ENCODE peak calls at places on chromosomes 11 and 22, in eight cellular contexts. I is breast epithelium; F is CD8-positive, alpha-beta memory T cell; X is AG04450; V is adrenal gland; W is mesenchymal stem cell; C is fibroblast of lung; B is spleen. K is an unnamed sample.

GRCh38 chr22:24134090-24134846 is 47.0 kb upstream of the SUSD2 start:
- DNase-seq in F (peak), V (no peak), C (peak), W (no peak), X (no peak), B (peak), I (no peak), K (peak)

GRCh38 chr22:23837911-23838685 is 708 bp downstream of the DERL3 start:
- DNase-seq in C (no peak), V (no peak), B (peak), F (no peak), X (no peak), W (no peak), I (no peak), K (no peak)

GRCh38 chr22:24066872-24067271 is 55.8 kb downstream of the CABIN1 start:
- DNase-seq in C (no peak), I (no peak), W (no peak), B (no peak), V (no peak), X (no peak), F (no peak), K (no peak)

GRCh38 chr11:27509953-27510352 is 3.4 kb upstream of the LIN7C start:
- DNase-seq in V (no peak), X (no peak), B (no peak), I (no peak), C (no peak), F (no peak), W (no peak), K (no peak)

GRCh38 chr11:73597340-73597955 is 464 bp downstream of the FAM168A start:
- DNase-seq in B (no peak), X (no peak), V (no peak), W (peak), C (no peak), F (no peak), I (no peak), K (no peak)

GRCh38 chr22:45554040-45554406 is 51.3 kb downstream of the FBLN1 start:
- DNase-seq in C (no peak), F (no peak), X (no peak), B (no peak), V (no peak), I (no peak), W (no peak), K (no peak)

GRCh38 chr11:11946180-11946579 is 62.2 kb downstream of the DKK3 start:
- DNase-seq in C (no peak), B (no peak), I (no peak), V (no peak), F (no peak), W (no peak), X (no peak), K (no peak)

GRCh38 chr22:24322522-24322921 is 51.9 kb downstream of the SPECC1L start:
- DNase-seq in B (no peak), C (no peak), X (no peak), V (no peak), I (no peak), W (no peak), F (no peak), K (no peak)

GRCh38 chr22:38215156-38216038 is 13.6 kb downstream of the MAFF start:
- DNase-seq in C (no peak), X (no peak), F (no peak), B (no peak), W (peak), V (no peak), I (no peak), K (no peak)

GRCh38 chr11:79419120-79419519 is 21.7 kb downstream of the TENM4 start:
- DNase-seq in X (no peak), I (no peak), W (peak), B (no peak), C (peak), F (no peak), V (peak), K (no peak)

GRCh38 chr11:58354727-58355126 is 4.1 kb downstream of the OR5B17 start:
- DNase-seq in F (no peak), V (no peak), I (no peak), C (no peak), X (no peak), W (no peak), B (no peak), K (no peak)

GRCh38 chr11:131600591-131600990 is 230.2 kb downstream of the NTM start:
- DNase-seq in W (no peak), B (no peak), X (no peak), V (no peak), I (no peak), F (no peak), C (peak), K (no peak)

GRCh38 chr11:131544591-131544990 is 174.2 kb downstream of the NTM start:
- DNase-seq in I (no peak), W (no peak), V (no peak), F (no peak), B (no peak), X (no peak), C (no peak), K (no peak)

GRCh38 chr22:31349960-31350359 is 3.8 kb upstream of the PATZ1 start:
- DNase-seq in V (no peak), W (no peak), C (no peak), B (no peak), X (no peak), F (no peak), I (no peak), K (no peak)

GRCh38 chr11:133526790-133527189 is 5.5 kb downstream of the OPCML start:
- DNase-seq in I (no peak), F (no peak), W (no peak), C (no peak), V (no peak), B (no peak), X (no peak), K (no peak)

GRCh38 chr11:7673724-7674434 is 579 bp upstream of the CYB5R2 start:
- DNase-seq in W (peak), F (no peak), C (peak), V (no peak), X (no peak), I (peak), B (no peak), K (no peak)

GRCh38 chr11:98842187-98842586 is 178.6 kb upstream of the CNTN5 start:
- DNase-seq in X (no peak), F (no peak), W (no peak), V (no peak), C (no peak), I (no peak), B (no peak), K (no peak)

GRCh38 chr11:36109850-36110606 is 166.2 kb downstream of the LDLRAD3 start:
- DNase-seq in I (no peak), V (no peak), W (no peak), B (no peak), C (no peak), X (no peak), F (no peak), K (no peak)

GRCh38 chr11:114087028-114087427 is 27.5 kb downstream of the ZBTB16 start:
- DNase-seq in B (no peak), I (no peak), F (no peak), W (no peak), V (no peak), C (no peak), X (no peak), K (no peak)

GRCh38 chr11:80718611-80719291 is 1277.9 kb upstream of the TENM4 start:
- DNase-seq in X (no peak), V (no peak), C (no peak), B (no peak), F (no peak), I (no peak), W (no peak), K (no peak)

GRCh38 chr11:20351151-20351550 is 12.4 kb upstream of the HTATIP2 start:
- DNase-seq in C (no peak), V (no peak), W (no peak), F (no peak), I (no peak), B (no peak), X (no peak), K (no peak)

GRCh38 chr22:30948930-30949342 is 19.6 kb downstream of the MORC2 start:
- DNase-seq in B (no peak), W (peak), C (no peak), I (no peak), V (no peak), F (no peak), X (no peak), K (no peak)

GRCh38 chr11:111631666-111632039 is 29.4 kb downstream of the SIK2 start:
- DNase-seq in W (peak), X (peak), I (no peak), B (no peak), C (peak), V (no peak), F (no peak), K (no peak)

GRCh38 chr11:119651802-119652584 is 77.0 kb downstream of the NECTIN1 start:
- DNase-seq in W (no peak), B (no peak), X (no peak), I (no peak), F (no peak), C (no peak), V (no peak), K (no peak)

GRCh38 chr11:11229691-11230090 is 123.4 kb downstream of the CSNK2A3 start:
- DNase-seq in I (no peak), V (no peak), F (no peak), B (no peak), W (no peak), C (no peak), X (no peak), K (no peak)

GRCh38 chr22:23192133-23192532 is 11.8 kb downstream of the BCR start:
- DNase-seq in X (no peak), B (no peak), V (peak), F (no peak), C (no peak), W (no peak), I (no peak), K (no peak)

GRCh38 chr11:27965559-27965958 is 142.4 kb downstream of the KIF18A start:
- DNase-seq in I (no peak), V (no peak), C (no peak), X (no peak), B (no peak), F (no peak), W (no peak), K (no peak)

GRCh38 chr22:29574762-29575450 is 6.0 kb downstream of the NIPSNAP1 start:
- DNase-seq in I (no peak), W (no peak), B (no peak), V (no peak), X (no peak), C (no peak), F (no peak), K (no peak)

GRCh38 chr11:101445761-101446160 is 138.0 kb downstream of the TRPC6 start:
- DNase-seq in X (no peak), I (no peak), B (no peak), F (no peak), V (no peak), C (no peak), W (no peak), K (no peak)

GRCh38 chr22:28582806-28583205 is 96.8 kb downstream of the TTC28 start:
- DNase-seq in B (no peak), F (no peak), V (no peak), X (peak), C (peak), I (no peak), W (peak), K (no peak)

GRCh38 chr22:46761539-46762237 is 762 bp upstream of the TBC1D22A start:
- DNase-seq in W (no peak), B (peak), V (no peak), X (no peak), F (no peak), C (no peak), I (no peak), K (no peak)

GRCh38 chr11:126355926-126356897 is 726 bp downstream of the ST3GAL4 start:
- DNase-seq in I (peak), X (no peak), B (peak), V (peak), W (peak), F (no peak), C (no peak), K (peak)

GRCh38 chr11:81255905-81256304 is 1477.8 kb downstream of the FAM181B start:
- DNase-seq in X (no peak), W (no peak), V (no peak), C (no peak), F (no peak), B (no peak), I (no peak), K (no peak)

GRCh38 chr22:20494978-20495860 is at the start of gene KLHL22:
- DNase-seq in F (peak), V (peak), C (peak), B (no peak), X (no peak), I (no peak), W (peak), K (peak)

DNA sequence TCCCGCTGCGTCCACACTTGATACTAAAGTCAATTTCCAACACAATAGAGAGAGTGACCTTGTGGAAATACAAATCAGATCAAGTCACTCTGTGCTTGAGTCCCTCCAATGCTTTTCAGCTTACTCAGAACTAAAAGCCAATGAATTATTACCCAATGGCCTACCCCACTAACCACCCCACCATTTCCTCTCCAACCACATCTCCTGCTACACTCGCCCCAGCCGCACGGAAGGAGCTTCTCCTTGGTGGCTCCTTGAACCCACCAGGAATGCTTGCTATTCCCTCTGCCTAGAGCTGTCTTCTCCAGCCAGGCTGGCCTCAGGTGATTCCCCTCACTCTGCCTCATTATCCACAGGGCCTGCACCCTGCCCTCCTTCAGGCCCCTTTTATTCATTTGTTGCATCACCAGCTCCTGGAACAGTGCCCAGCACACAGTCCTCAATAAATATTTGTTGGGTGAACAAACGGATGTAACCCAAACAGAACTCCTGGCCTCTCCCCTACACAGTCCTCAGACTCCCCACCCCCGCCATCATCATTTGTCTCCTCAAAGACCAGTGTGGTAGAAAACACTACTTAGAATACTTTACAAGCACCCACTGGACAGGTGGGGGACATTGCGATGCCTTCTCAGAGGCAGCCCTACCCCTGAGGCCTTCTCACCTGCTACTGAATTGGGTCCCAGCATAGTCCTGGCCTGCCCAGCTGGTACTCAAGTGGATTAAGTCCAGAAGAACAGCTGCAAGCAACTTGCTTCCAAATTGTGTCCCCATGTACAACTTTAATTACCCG is 12.6 kb downstream of the ABTB2 start:
- DNase-seq in C (peak), V (peak), I (peak), B (no peak), X (no peak), W (peak), F (no peak), K (no peak)
- H3K27ac ChIP-seq in C (peak), V (no peak), I (peak), B (no peak), X (no peak), W (peak), F (no peak), K (no peak)

GRCh38 chr11:75465701-75466531 is 32.9 kb upstream of the KLHL35 start:
- DNase-seq in I (no peak), X (no peak), F (no peak), W (peak), V (no peak), B (peak), C (no peak), K (no peak)

GRCh38 chr11:75467881-75468280 is 34.9 kb upstream of the KLHL35 start:
- DNase-seq in C (no peak), V (no peak), I (no peak), B (peak), X (no peak), W (no peak), F (no peak), K (no peak)

GRCh38 chr11:75469785-75470405 is 36.9 kb upstream of the KLHL35 start:
- DNase-seq in W (no peak), F (no peak), X (no peak), V (no peak), B (no peak), C (no peak), I (no peak), K (no peak)

GRCh38 chr11:75468534-75469340 is 35.7 kb upstream of the KLHL35 start:
- DNase-seq in I (no peak), W (peak), B (peak), V (peak), X (peak), F (no peak), C (peak), K (no peak)

DNA sequence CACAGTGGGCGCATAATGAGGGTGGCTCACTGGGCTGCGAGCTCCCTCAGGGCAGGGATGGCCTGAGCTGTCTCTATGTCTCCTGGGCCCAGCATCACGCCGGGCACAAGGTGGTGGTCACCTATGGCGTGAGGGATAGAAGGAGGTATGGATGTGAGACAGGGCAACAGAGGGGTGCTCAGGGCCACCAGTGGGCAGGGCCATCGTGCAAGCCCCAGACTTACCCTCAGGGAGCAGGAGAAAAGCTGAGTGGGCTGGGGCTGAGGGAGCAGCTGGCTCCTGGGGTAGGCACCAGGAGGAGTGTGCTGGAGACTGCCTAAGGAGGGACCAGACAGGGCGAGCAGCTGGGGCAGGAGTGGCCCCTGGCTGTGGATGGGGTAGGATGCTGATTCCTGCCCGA is 34.3 kb upstream of the KLHL35 start:
- DNase-seq in C (no peak), I (no peak), F (no peak), B (peak), X (no peak), V (no peak), W (no peak), K (no peak)
- H3K27ac ChIP-seq in C (no peak), I (no peak), F (no peak), B (peak), X (no peak), V (no peak), W (no peak), K (no peak)

GRCh38 chr11:78259777-78260470 is 71.2 kb downstream of the USP35 start:
- DNase-seq in F (no peak), V (no peak), C (no peak), X (no peak), I (no peak), B (no peak), W (no peak), K (no peak)
- H3K27ac ChIP-seq in F (no peak), V (no peak), C (no peak), X (no peak), I (no peak), B (no peak), W (no peak), K (no peak)

GRCh38 chr11:75763846-75764245 is 4.7 kb upstream of the DGAT2 start:
- DNase-seq in F (no peak), B (no peak), I (no peak), X (no peak), C (no peak), V (no peak), W (no peak), K (no peak)

GRCh38 chr11:75760710-75761493 is 7.7 kb upstream of the DGAT2 start:
- DNase-seq in I (no peak), F (no peak), X (no peak), B (no peak), V (peak), W (peak), C (peak), K (no peak)

GRCh38 chr11:75760243-75760642 is 8.3 kb upstream of the DGAT2 start:
- DNase-seq in X (no peak), B (no peak), I (no peak), C (no peak), V (no peak), W (no peak), F (no peak), K (no peak)

GRCh38 chr11:75762885-75763284 is 5.7 kb upstream of the DGAT2 start:
- DNase-seq in W (peak), I (no peak), B (no peak), F (no peak), X (no peak), V (peak), C (peak), K (no peak)

GRCh38 chr11:75762158-75762557 is 6.4 kb upstream of the DGAT2 start:
- DNase-seq in C (no peak), F (no peak), X (no peak), I (no peak), V (peak), B (no peak), W (no peak), K (no peak)
- H3K27ac ChIP-seq in C (no peak), F (no peak), X (no peak), I (no peak), V (no peak), B (no peak), W (no peak), K (no peak)

K was measured in caudate nucleus.